ENCODE peak calls at places on chromosomes 2 and 18, in seven cellular contexts. O is heart left ventricle, K is bronchial epithelial cell, L is cardiac muscle cell, A is lower lobe of right lung, I is GM10248, E is fibroblast of mammary gland. J is an unnamed sample.

GRCh38 chr2:7604456-7604855 is 687.2 kb downstream of the RNF144A start:
- DNase-seq in A (no peak), K (no peak), L (no peak), O (no peak), E (peak), I (no peak), J (no peak)

GRCh38 chr2:69168950-69169695 is 156.1 kb downstream of the ANTXR1 start:
- DNase-seq in K (no peak), I (no peak), L (no peak), A (no peak), E (no peak), O (no peak), J (no peak)

GRCh38 chr18:23228102-23229051 is 93.1 kb downstream of the CABLES1 start:
- DNase-seq in L (no peak), E (peak), I (peak), K (no peak), A (no peak), O (no peak), J (peak)

GRCh38 chr2:63975437-63976124 is 43.6 kb downstream of the VPS54 start:
- DNase-seq in A (no peak), L (no peak), I (no peak), E (peak), O (no peak), K (peak), J (no peak)

GRCh38 chr2:76633522-76633921 is 888.7 kb downstream of the LRRTM4 start:
- DNase-seq in O (no peak), L (no peak), K (no peak), I (no peak), A (no peak), E (no peak), J (no peak)

GRCh38 chr2:61707984-61708852 is 145.6 kb downstream of the FAM161A start:
- DNase-seq in E (peak), I (peak), O (peak), L (peak), A (no peak), K (peak), J (peak)

GRCh38 chr2:118738524-118739308 is 108.7 kb downstream of the EN1 start:
- DNase-seq in L (peak), E (peak), K (peak), I (no peak), A (no peak), O (peak), J (no peak)

GRCh38 chr2:54457326-54458023 is 1.3 kb downstream of the SPTBN1 start:
- DNase-seq in I (no peak), L (no peak), A (peak), K (no peak), E (peak), O (peak), J (peak)

GRCh38 chr18:3245853-3246635 is 1.6 kb upstream of the MYL12A start:
- DNase-seq in O (peak), L (peak), A (peak), K (peak), E (peak), I (peak), J (peak)

GRCh38 chr2:197071790-197072436 is 145.4 kb upstream of the PGAP1 start:
- DNase-seq in L (no peak), K (no peak), I (no peak), E (peak), O (no peak), A (no peak), J (no peak)

GRCh38 chr2:42128731-42129486 is 40.2 kb upstream of the EML4 start:
- DNase-seq in A (no peak), O (no peak), E (peak), I (peak), L (peak), K (no peak), J (peak)

GRCh38 chr2:239393401-239393940 is 7.3 kb downstream of the HDAC4 start:
- DNase-seq in K (no peak), A (peak), O (peak), I (no peak), L (peak), E (peak), J (no peak)

GRCh38 chr2:29606105-29606871 is 315.1 kb downstream of the ALK start:
- DNase-seq in A (no peak), E (peak), O (no peak), L (peak), K (peak), I (no peak), J (no peak)

GRCh38 chr18:62452280-62452824 is 70.5 kb upstream of the ZCCHC2 start:
- DNase-seq in E (peak), L (peak), I (no peak), A (no peak), K (peak), O (no peak), J (no peak)

GRCh38 chr18:10298346-10298745 is 156.1 kb upstream of the APCDD1 start:
- DNase-seq in O (no peak), K (no peak), E (no peak), A (no peak), I (no peak), L (no peak), J (no peak)

GRCh38 chr2:214104219-214104618 is 306.6 kb upstream of the VWC2L start:
- DNase-seq in I (no peak), L (no peak), A (no peak), E (no peak), K (no peak), O (no peak), J (no peak)

GRCh38 chr2:168178520-168178919 is 68.9 kb downstream of the STK39 start:
- DNase-seq in I (no peak), A (no peak), L (no peak), K (peak), E (no peak), O (no peak), J (no peak)

DNA sequence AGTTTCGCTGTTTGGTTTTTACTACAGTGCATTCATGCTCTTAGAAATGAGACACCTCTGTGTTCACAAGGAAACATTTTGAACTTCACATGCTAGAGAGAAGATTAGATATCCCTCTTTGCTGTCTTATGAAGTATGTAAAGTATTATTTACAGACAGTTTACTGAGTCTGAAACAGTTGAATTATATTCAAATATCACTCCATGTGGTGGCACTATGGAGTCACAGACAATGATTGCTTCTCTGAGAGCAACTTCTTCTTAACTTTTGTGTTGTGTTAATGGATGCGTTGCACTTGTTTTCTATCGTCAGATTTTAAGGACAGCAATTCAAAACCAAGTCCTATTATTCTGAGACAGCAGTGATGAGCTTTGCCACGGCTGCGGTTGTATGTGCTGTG is 823.6 kb downstream of the GALR1 start:
- DNase-seq in A (no peak), I (no peak), L (peak), O (no peak), K (peak), E (no peak), J (no peak)
- TF ChIP-seq CTCF in A (peak), I (no peak), L (no peak), O (no peak), K (no peak), E (no peak), J (no peak)

GRCh38 chr2:174051039-174051438 is 85.9 kb upstream of the SP3 start:
- DNase-seq in I (no peak), L (no peak), A (no peak), K (no peak), E (no peak), O (no peak), J (no peak)

GRCh38 chr2:174046172-174046571 is 81.0 kb upstream of the SP3 start:
- DNase-seq in A (no peak), K (no peak), I (no peak), L (no peak), O (no peak), E (no peak), J (no peak)

GRCh38 chr2:174049895-174050294 is 84.7 kb upstream of the SP3 start:
- DNase-seq in I (no peak), O (no peak), E (no peak), K (no peak), L (no peak), A (no peak), J (no peak)

GRCh38 chr2:174047746-174048145 is 82.6 kb upstream of the SP3 start:
- DNase-seq in I (no peak), K (no peak), A (no peak), L (no peak), E (no peak), O (no peak), J (no peak)

GRCh38 chr2:174048238-174048637 is 83.1 kb upstream of the SP3 start:
- DNase-seq in I (peak), A (no peak), K (no peak), L (no peak), E (no peak), O (no peak), J (peak)
- TF ChIP-seq CTCF in I (no peak), A (no peak), K (no peak), L (no peak), E (no peak), O (no peak), J (no peak)

GRCh38 chr2:219178377-219179175 is 501 bp downstream of the RETREG2 start:
- DNase-seq in E (no peak), A (peak), L (peak), I (peak), O (peak), K (peak), J (peak)
- TF ChIP-seq CTCF in E (no peak), A (no peak), L (no peak), I (no peak), O (no peak), K (no peak), J (no peak)

GRCh38 chr18:50340078-50340477 is 34.8 kb upstream of the SKA1 start:
- DNase-seq in A (no peak), I (no peak), O (no peak), E (no peak), L (no peak), K (no peak), J (no peak)
- TF ChIP-seq CTCF in A (no peak), I (no peak), O (no peak), E (no peak), L (no peak), K (peak), J (no peak)

DNA sequence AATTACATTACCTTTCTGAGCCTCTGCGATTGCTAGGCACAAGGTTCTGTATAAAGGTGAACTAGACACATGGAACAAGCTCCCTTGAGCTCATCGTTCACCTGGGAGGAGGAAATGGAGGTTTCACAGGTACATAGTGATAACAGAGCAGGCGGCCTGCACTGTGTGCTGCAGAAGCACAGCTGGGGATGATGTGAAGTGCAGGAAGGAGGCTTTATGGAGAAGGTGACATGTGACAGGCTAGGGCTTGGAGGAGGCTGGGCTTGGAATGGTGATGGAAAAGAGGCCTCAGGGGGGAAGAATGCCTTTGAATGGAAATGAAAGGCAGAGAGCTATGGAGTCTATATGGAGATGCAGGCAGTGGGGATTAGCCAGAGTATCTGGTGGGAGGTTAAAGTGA is 22.9 kb downstream of the MARCHF4 start:
- DNase-seq in E (no peak), I (no peak), O (no peak), L (no peak), K (no peak), A (no peak), J (no peak)
- TF ChIP-seq CTCF in E (no peak), I (no peak), O (no peak), L (no peak), K (no peak), A (no peak), J (no peak)

GRCh38 chr2:58237741-58238140 is 3.4 kb downstream of the FANCL start:
- DNase-seq in I (no peak), E (peak), L (no peak), A (no peak), K (no peak), O (no peak), J (no peak)

GRCh38 chr2:58235988-58236387 is 5.1 kb downstream of the FANCL start:
- DNase-seq in A (no peak), L (no peak), O (no peak), I (no peak), E (no peak), K (no peak), J (no peak)

GRCh38 chr2:58239243-58239642 is 1.9 kb downstream of the FANCL start:
- DNase-seq in O (no peak), L (no peak), K (no peak), I (no peak), E (no peak), A (no peak), J (no peak)

GRCh38 chr2:58240595-58240937 is 559 bp downstream of the FANCL start:
- DNase-seq in A (no peak), I (no peak), L (peak), O (no peak), K (peak), E (peak), J (no peak)

GRCh38 chr2:58240938-58241755 is at the start of gene FANCL:
- DNase-seq in E (peak), I (peak), A (peak), L (peak), K (peak), O (peak), J (peak)
- TF ChIP-seq CTCF in E (no peak), I (no peak), A (no peak), L (no peak), K (no peak), O (no peak), J (no peak)

GRCh38 chr2:188787661-188788044 is 186.5 kb upstream of the COL3A1 start:
- DNase-seq in E (peak), K (no peak), L (peak), A (no peak), O (no peak), I (no peak), J (no peak)

GRCh38 chr2:188785515-188785914 is 188.7 kb upstream of the COL3A1 start:
- DNase-seq in O (no peak), K (no peak), L (peak), I (no peak), A (no peak), E (peak), J (no peak)

GRCh38 chr2:188787002-188787660 is 187.0 kb upstream of the COL3A1 start:
- DNase-seq in A (no peak), E (peak), I (no peak), K (peak), O (no peak), L (peak), J (no peak)

GRCh38 chr2:188786368-188786781 is 187.8 kb upstream of the COL3A1 start:
- DNase-seq in E (peak), L (peak), O (no peak), I (no peak), K (peak), A (no peak), J (no peak)

GRCh38 chr2:188784269-188784762 is 189.9 kb upstream of the COL3A1 start:
- DNase-seq in A (no peak), I (no peak), O (no peak), E (no peak), K (no peak), L (no peak), J (no peak)
- TF ChIP-seq CTCF in A (no peak), I (no peak), O (no peak), E (no peak), K (no peak), L (no peak), J (no peak)

DNA sequence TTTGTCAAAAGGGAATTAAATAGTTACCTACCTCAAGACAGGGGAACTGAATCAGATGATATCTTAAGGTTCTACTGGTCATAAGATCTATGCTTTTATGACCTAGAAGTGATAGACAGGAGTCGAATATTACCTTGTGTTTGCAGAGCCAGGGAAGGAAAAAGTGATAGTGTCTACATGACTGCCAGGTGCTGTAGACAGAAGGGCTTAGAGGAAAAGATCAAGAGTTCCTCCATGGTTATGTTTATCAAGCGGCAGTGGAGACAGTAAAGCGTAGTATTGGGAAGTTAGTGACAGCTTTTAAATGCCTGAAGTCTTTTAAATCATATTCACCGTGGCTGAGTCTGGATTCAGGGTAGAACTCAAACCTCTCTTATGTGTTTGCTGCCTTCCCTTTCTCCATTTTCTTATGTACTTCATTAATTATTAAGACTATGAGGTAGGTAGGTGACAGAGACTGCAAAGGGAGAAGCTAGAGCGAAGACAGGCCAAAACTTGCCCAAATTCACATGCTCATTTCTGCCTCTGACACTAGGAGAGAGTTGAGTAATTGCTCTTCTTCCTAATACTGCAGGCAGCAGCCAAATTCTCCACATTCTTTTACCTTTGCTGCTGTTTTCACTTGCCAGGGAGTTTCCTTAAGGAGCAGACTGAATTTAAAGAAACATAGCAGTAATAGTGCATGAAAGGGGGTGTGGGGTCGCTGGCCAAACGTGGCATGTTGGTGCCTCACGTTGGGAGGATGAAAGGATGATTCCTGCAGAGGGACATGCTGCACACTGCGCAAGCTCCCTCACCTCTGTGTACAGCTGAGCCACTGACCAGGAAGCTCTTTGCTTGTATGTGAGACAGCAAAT is 12.1 kb downstream of the CRIM1 start:
- DNase-seq in E (no peak), O (no peak), A (no peak), L (peak), K (peak), I (no peak), J (no peak)
- TF ChIP-seq CTCF in E (no peak), O (no peak), A (no peak), L (no peak), K (no peak), I (no peak), J (no peak)

DNA sequence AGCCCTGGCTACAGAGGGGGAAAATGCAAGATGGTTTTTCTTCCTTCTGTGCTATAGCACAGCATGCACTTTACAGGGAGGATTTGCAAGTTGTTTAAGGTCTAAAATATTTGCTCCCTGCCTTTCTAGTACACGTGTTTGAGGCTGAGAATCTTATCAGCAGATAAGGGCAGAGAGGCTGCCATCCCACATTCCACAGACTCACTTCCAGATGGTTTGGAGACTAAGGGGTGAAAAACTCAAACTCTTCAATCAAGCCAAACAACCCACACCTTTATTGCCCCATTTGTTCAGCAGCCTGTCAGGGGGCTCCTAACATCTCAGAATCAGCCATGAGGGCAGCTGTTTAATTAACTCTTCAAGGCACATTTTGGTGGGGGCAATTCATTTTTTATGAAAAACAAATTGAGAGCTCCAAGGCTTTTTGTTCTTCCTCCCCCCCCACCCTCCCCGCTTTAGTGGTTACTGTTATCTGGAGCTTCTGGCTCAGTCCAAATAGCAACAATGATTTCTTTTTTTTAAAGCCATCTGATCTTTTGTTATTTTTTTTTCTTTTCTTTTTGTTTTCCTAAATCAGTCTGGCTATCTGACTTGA is 242.6 kb upstream of the NT5C1B start:
- DNase-seq in A (no peak), E (no peak), K (no peak), I (no peak), O (no peak), L (peak), J (no peak)
- TF ChIP-seq CTCF in A (no peak), E (no peak), K (no peak), I (no peak), O (no peak), L (no peak), J (no peak)

GRCh38 chr2:232339121-232340081 is 39.1 kb upstream of the ALPP start:
- DNase-seq in O (no peak), E (no peak), L (no peak), K (no peak), I (no peak), A (peak), J (no peak)
- TF ChIP-seq CTCF in O (no peak), E (no peak), L (peak), K (no peak), I (no peak), A (no peak), J (no peak)

J was measured in GM20000.